ENCODE peak calls at places on chromosomes 13 and 19, in nine cellular contexts. E is endodermal cell; W is head of caudate nucleus; D is NCI-H1436; Z is AG04450; V is EH; H is stimulated activated CD4-positive, alpha-beta T cell treated with anti-CD3 and anti-CD28 coated beads, Interleukin-1b, Interleukin-23, amount 100 ng/mL, for 48 hours; Y is GM03348; T is activated CD4-positive, alpha-beta memory T cell treated with anti-CD3 and anti-CD28 coated beads for 36 hours. I is an unnamed sample.

GRCh38 chr19:45906221-45906620 is 3.8 kb upstream of the MYPOP start:
- DNase-seq in E (no peak), W (no peak), D (no peak), Z (no peak), V (peak), H (no peak), Y (no peak), T (no peak), I (no peak)

GRCh38 chr13:25848822-25849740 is 202.7 kb downstream of the SHISA2 start:
- DNase-seq in E (no peak), W (no peak), D (no peak), Z (no peak), V (no peak), H (no peak), Y (no peak), T (no peak), I (no peak)

GRCh38 chr13:93941444-93941843 is 538.0 kb downstream of the DCT start:
- DNase-seq in E (no peak), W (no peak), D (no peak), Z (no peak), V (no peak), H (no peak), Y (no peak), T (no peak), I (no peak)

GRCh38 chr13:71359641-71360040 is 507.4 kb downstream of the DACH1 start:
- DNase-seq in E (no peak), W (no peak), D (no peak), Z (no peak), V (no peak), H (no peak), Y (no peak), T (no peak), I (no peak)

GRCh38 chr13:24274452-24274971 is 34.9 kb upstream of the C1QTNF9 start:
- DNase-seq in E (peak), W (peak), D (no peak), Z (peak), V (no peak), H (peak), Y (no peak), T (peak), I (no peak)

GRCh38 chr19:46766569-46767317 is 20.5 kb upstream of the STRN4 start:
- DNase-seq in E (peak), W (no peak), D (no peak), Z (no peak), V (peak), H (peak), Y (no peak), T (peak), I (no peak)

GRCh38 chr13:66154981-66155380 is 1075.2 kb downstream of the PCDH9 start:
- DNase-seq in E (no peak), W (no peak), D (no peak), Z (no peak), V (peak), H (no peak), Y (peak), T (no peak), I (no peak)

GRCh38 chr13:80530902-80531301 is 190.0 kb upstream of the SPRY2 start:
- DNase-seq in E (no peak), W (no peak), D (no peak), Z (no peak), V (no peak), H (no peak), Y (no peak), T (no peak), I (no peak)

GRCh38 chr19:5953034-5953589 is 24.8 kb downstream of the RANBP3 start:
- DNase-seq in E (no peak), W (no peak), D (no peak), Z (no peak), V (peak), H (no peak), Y (no peak), T (peak), I (no peak)

GRCh38 chr13:38785047-38785446 is 98.2 kb downstream of the FREM2 start:
- DNase-seq in E (no peak), W (no peak), D (no peak), Z (no peak), V (no peak), H (no peak), Y (no peak), T (no peak), I (no peak)

GRCh38 chr19:29671393-29672076 is 6.3 kb downstream of the PLEKHF1 start:
- DNase-seq in E (peak), W (no peak), D (peak), Z (no peak), V (no peak), H (peak), Y (peak), T (peak), I (no peak)

GRCh38 chr19:1516395-1516753 is 3.6 kb upstream of the ADAMTSL5 start:
- DNase-seq in E (no peak), W (no peak), D (peak), Z (no peak), V (no peak), H (no peak), Y (no peak), T (no peak), I (no peak)

GRCh38 chr13:109783815-109784589 is 2.4 kb downstream of the IRS2 start:
- DNase-seq in E (peak), W (no peak), D (no peak), Z (no peak), V (no peak), H (no peak), Y (no peak), T (no peak), I (no peak)

GRCh38 chr13:106919638-106920037 is 351.7 kb upstream of the ARGLU1 start:
- DNase-seq in E (peak), W (no peak), D (no peak), Z (no peak), V (no peak), H (no peak), Y (no peak), T (no peak), I (peak)

GRCh38 chr13:47853236-47853635 is 147.8 kb downstream of the SUCLA2 start:
- DNase-seq in E (no peak), W (no peak), D (no peak), Z (no peak), V (peak), H (no peak), Y (peak), T (no peak), I (no peak)

GRCh38 chr13:79966039-79966438 is 374.9 kb downstream of the SPRY2 start:
- DNase-seq in E (no peak), W (no peak), D (no peak), Z (no peak), V (peak), H (no peak), Y (no peak), T (no peak), I (no peak)

GRCh38 chr19:9871626-9872338 is 36.7 kb downstream of the PIN1 start:
- DNase-seq in E (peak), W (no peak), D (no peak), Z (no peak), V (no peak), H (no peak), Y (no peak), T (no peak), I (peak)

GRCh38 chr13:95154441-95154886 is 146.8 kb downstream of the ABCC4 start:
- DNase-seq in E (no peak), W (no peak), D (peak), Z (no peak), V (peak), H (no peak), Y (no peak), T (no peak), I (peak)

GRCh38 chr13:65330287-65330686 is 1899.8 kb downstream of the PCDH9 start:
- DNase-seq in E (no peak), W (no peak), D (no peak), Z (no peak), V (no peak), H (no peak), Y (no peak), T (no peak), I (no peak)

GRCh38 chr13:48542581-48543341 is 9.9 kb upstream of the RCBTB2 start:
- DNase-seq in E (peak), W (peak), D (peak), Z (no peak), V (peak), H (no peak), Y (no peak), T (no peak), I (peak)

GRCh38 chr13:73261739-73262216 is 203.0 kb downstream of the KLF5 start:
- DNase-seq in E (peak), W (no peak), D (no peak), Z (no peak), V (no peak), H (no peak), Y (no peak), T (no peak), I (peak)

GRCh38 chr13:73129023-73129422 is 70.2 kb downstream of the KLF5 start:
- DNase-seq in E (no peak), W (no peak), D (no peak), Z (no peak), V (peak), H (no peak), Y (no peak), T (no peak), I (no peak)

GRCh38 chr19:46115396-46116109 is 8.9 kb downstream of the IGFL3 start:
- DNase-seq in E (no peak), W (peak), D (no peak), Z (peak), V (peak), H (peak), Y (peak), T (peak), I (no peak)

GRCh38 chr19:41175825-41176734 is 16.9 kb upstream of the CYP2S1 start:
- DNase-seq in E (peak), W (peak), D (no peak), Z (peak), V (peak), H (peak), Y (peak), T (peak), I (no peak)

GRCh38 chr19:12779162-12779993 is 4.0 kb upstream of the HOOK2 start:
- DNase-seq in E (peak), W (no peak), D (no peak), Z (no peak), V (peak), H (no peak), Y (peak), T (no peak), I (no peak)

GRCh38 chr19:19062454-19063182 is 1.2 kb upstream of the SLC25A42 start:
- DNase-seq in E (no peak), W (peak), D (no peak), Z (peak), V (peak), H (peak), Y (no peak), T (peak), I (no peak)

GRCh38 chr19:16325671-16326400 is 1.2 kb downstream of the KLF2 start:
- DNase-seq in E (peak), W (peak), D (no peak), Z (no peak), V (peak), H (peak), Y (peak), T (peak), I (no peak)

GRCh38 chr13:108185218-108185617 is 30.1 kb downstream of the LIG4 start:
- DNase-seq in E (no peak), W (no peak), D (no peak), Z (no peak), V (no peak), H (no peak), Y (no peak), T (no peak), I (no peak)

GRCh38 chr19:4997297-4997696 is 28.4 kb downstream of the KDM4B start:
- DNase-seq in E (no peak), W (no peak), D (no peak), Z (no peak), V (no peak), H (no peak), Y (no peak), T (no peak), I (no peak)

GRCh38 chr13:52393572-52394357 is 12.2 kb downstream of the THSD1 start:
- DNase-seq in E (no peak), W (no peak), D (no peak), Z (no peak), V (no peak), H (no peak), Y (no peak), T (no peak), I (no peak)

GRCh38 chr19:45444318-45445041 is 20.8 kb upstream of the ERCC1 start:
- DNase-seq in E (peak), W (peak), D (peak), Z (no peak), V (peak), H (peak), Y (peak), T (peak), I (peak)

GRCh38 chr13:19664481-19665230 is 31.2 kb downstream of the MPHOSPH8 start:
- DNase-seq in E (no peak), W (no peak), D (no peak), Z (no peak), V (no peak), H (no peak), Y (no peak), T (no peak), I (no peak)